ENCODE peak calls at places on chromosomes 2 and 18, in five cellular contexts. Q is IMR-90, B is HepG2, L is SK-N-SH, X is GM12878. H is an unnamed sample.

GRCh38 chr2:238240761-238241711 is 1.2 kb upstream of the HES6 start:
- DNase-seq in Q (no peak), B (no peak), L (no peak), X (no peak), H (peak; percentile 56)

GRCh38 chr2:127661072-127661618 is 14.2 kb downstream of the LIMS2 start:
- DNase-seq in Q (peak; percentile 24), B (no peak), L (no peak), X (no peak), H (no peak)

GRCh38 chr2:239098288-239098970 is 250.5 kb downstream of the TWIST2 start:
- DNase-seq in Q (no peak), B (no peak), L (no peak), X (no peak), H (no peak)

GRCh38 chr2:154455871-154456270 is 242.6 kb upstream of the KCNJ3 start:
- DNase-seq in Q (no peak), B (no peak), L (no peak), X (no peak), H (no peak)

GRCh38 chr2:172038604-172039003 is 38.9 kb downstream of the METAP1D start:
- DNase-seq in Q (peak; percentile 38), B (no peak), L (no peak), X (no peak), H (no peak)

GRCh38 chr2:188693111-188693510 is 281.1 kb upstream of the COL3A1 start:
- DNase-seq in Q (no peak), B (no peak), L (no peak), X (no peak), H (no peak)

GRCh38 chr2:180692322-180692721 is 288.1 kb upstream of the UBE2E3 start:
- DNase-seq in Q (no peak), B (no peak), L (no peak), X (no peak), H (no peak)

GRCh38 chr2:54604771-54605350 is 118.6 kb upstream of the EML6 start:
- DNase-seq in Q (no peak), B (no peak), L (no peak), X (no peak), H (no peak)

GRCh38 chr2:32264422-32265149 is at the start of gene NLRC4:
- DNase-seq in Q (no peak), B (no peak), L (no peak), X (no peak), H (no peak)

GRCh38 chr2:119408221-119408619 is 23.4 kb upstream of the TMEM37 start:
- DNase-seq in Q (no peak), B (no peak), L (no peak), X (no peak), H (no peak)

GRCh38 chr18:48321121-48321520 is 88.1 kb downstream of the ZBTB7C start:
- DNase-seq in Q (no peak), B (no peak), L (no peak), X (no peak), H (no peak)

GRCh38 chr2:14760169-14760568 is 127.7 kb downstream of the LRATD1 start:
- DNase-seq in Q (no peak), B (no peak), L (no peak), X (no peak), H (no peak)

GRCh38 chr18:11719621-11720020 is 30.6 kb downstream of the GNAL start:
- DNase-seq in Q (no peak), B (no peak), L (no peak), X (no peak), H (no peak)

GRCh38 chr18:11719050-11719449 is 30.0 kb downstream of the GNAL start:
- DNase-seq in Q (no peak), B (no peak), L (no peak), X (no peak), H (no peak)

GRCh38 chr18:11726556-11726955 is 37.5 kb downstream of the GNAL start:
- DNase-seq in Q (no peak), B (no peak), L (no peak), X (no peak), H (no peak)

GRCh38 chr18:11721720-11722119 is 32.7 kb downstream of the GNAL start:
- DNase-seq in Q (no peak), B (no peak), L (no peak), X (no peak), H (no peak)
- TF ChIP-seq MXI1 in Q (no peak), B (no peak), L (no peak), X (no peak), H (no peak)

GRCh38 chr18:54829856-54830255 is 1.6 kb downstream of the RAB27B start:
- DNase-seq in Q (no peak), B (no peak), L (no peak), X (no peak), H (no peak)
- TF ChIP-seq MXI1 in Q (no peak), B (no peak), L (no peak), X (no peak), H (no peak)

GRCh38 chr2:137155351-137156104 is 390.2 kb downstream of the THSD7B start:
- DNase-seq in Q (no peak), B (no peak), L (no peak), X (no peak), H (no peak)
- TF ChIP-seq MXI1 in Q (no peak), B (no peak), L (no peak), X (no peak), H (no peak)

GRCh38 chr2:182228073-182228473 is 198.8 kb downstream of the PDE1A start:
- DNase-seq in Q (no peak), B (no peak), L (no peak), X (no peak), H (no peak)
- TF ChIP-seq MXI1 in Q (no peak), B (no peak), L (no peak), X (no peak), H (no peak)

DNA sequence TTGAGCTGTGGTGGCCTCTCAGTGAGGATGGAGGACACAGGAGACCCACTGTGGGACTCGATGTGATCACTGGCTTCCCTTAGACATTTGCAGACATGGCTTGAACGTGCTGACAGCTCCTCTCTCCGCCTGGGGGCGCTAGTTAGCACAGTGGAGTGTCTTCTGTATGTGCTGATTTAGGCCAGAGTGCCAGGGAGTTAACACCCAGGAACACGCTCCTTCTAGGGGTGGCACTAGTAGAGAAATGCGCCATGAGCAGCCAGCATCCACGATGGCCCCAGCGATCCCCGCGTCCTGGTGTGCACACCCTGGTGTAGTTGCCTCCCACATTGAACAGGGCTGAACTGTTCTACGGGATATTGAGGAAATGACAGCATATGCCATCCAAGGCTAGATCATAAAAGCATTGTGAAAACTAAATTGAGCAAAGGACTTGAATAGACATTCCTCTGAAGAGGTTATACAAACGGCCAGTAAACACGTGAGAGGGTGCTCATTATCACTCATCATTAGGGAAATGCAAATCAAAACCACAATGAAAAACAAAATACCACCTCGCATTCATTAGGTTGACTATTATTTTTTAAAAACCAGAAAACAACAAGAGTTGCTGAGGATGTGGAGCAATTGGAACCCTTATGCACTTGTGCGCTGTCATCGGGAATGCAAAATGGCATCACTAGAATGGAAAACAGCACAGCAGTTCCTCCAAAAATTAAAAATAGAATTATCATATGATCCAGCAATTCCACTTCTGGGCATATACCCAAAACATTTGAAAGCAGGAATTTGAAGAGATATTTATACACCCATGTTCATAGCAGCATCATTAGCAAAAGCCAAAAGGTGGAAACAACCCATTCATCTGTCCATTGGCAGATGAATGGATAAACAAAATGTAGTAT is 11.6 kb upstream of the NMUR1 start:
- DNase-seq in Q (no peak), B (no peak), L (no peak), X (no peak), H (peak; percentile 27)
- TF ChIP-seq MXI1 in Q (no peak), B (no peak), L (no peak), X (no peak), H (no peak)

GRCh38 chr2:57516740-57517340 is 529.8 kb upstream of the VRK2 start:
- DNase-seq in Q (peak; percentile 47), B (peak; percentile 36), L (peak; percentile 19), X (peak; percentile 7), H (peak; percentile 36)
- TF ChIP-seq MXI1 in Q (no peak), B (no peak), L (no peak), X (no peak), H (no peak)

GRCh38 chr2:216555274-216555673 is 56.6 kb downstream of the RPL37A start:
- DNase-seq in Q (no peak), B (no peak), L (no peak), X (no peak), H (no peak)
- TF ChIP-seq MXI1 in Q (no peak), B (no peak), L (no peak), X (no peak), H (no peak)

H was measured in K562.